ENCODE peak calls at places on chromosome 6, in four cellular contexts. L, U, P and I are unnamed samples.

GRCh38 chr6:162907876-162908481 is 180.2 kb downstream of the PACRG start:
- DNase-seq in L (no peak), P (no peak), U (no peak), I (peak)

GRCh38 chr6:43668151-43669028 is 19.2 kb downstream of the MRPS18A start:
- DNase-seq in U (no peak), L (peak), P (peak), I (peak)

GRCh38 chr6:32187009-32187709 is 2.8 kb downstream of the PBX2 start:
- DNase-seq in L (no peak), U (no peak), P (no peak), I (no peak)

GRCh38 chr6:143806282-143807102 is 36.6 kb upstream of the LTV1 start:
- DNase-seq in U (peak), L (no peak), P (peak), I (no peak)

GRCh38 chr6:43806041-43806757 is 36.2 kb downstream of the VEGFA start:
- DNase-seq in U (no peak), P (no peak), L (no peak), I (no peak)

GRCh38 chr6:56370127-56370540 is 122.8 kb upstream of the COL21A1 start:
- DNase-seq in L (peak), P (no peak), U (peak), I (peak)

GRCh38 chr6:134131530-134132139 is 79.2 kb upstream of the SLC2A12 start:
- DNase-seq in U (no peak), P (no peak), L (no peak), I (no peak)

GRCh38 chr6:96075826-96076225 is 60.1 kb downstream of the FUT9 start:
- DNase-seq in P (no peak), U (no peak), L (no peak), I (no peak)

GRCh38 chr6:130600880-130601341 is 226.3 kb upstream of the SMLR1 start:
- DNase-seq in U (no peak), P (no peak), L (no peak), I (no peak)